ENCODE peak calls at places on chromosomes 2 and 18, in seven cellular contexts. Y, W, K, Q, G, I and S are unnamed samples.

GRCh38 chr2:237558918-237559645 is 7.3 kb upstream of the PRLH start:
- DNase-seq in Y (no peak), W (peak), K (peak), Q (no peak), G (no peak), I (no peak), S (no peak)

GRCh38 chr18:5937086-5937485 is 41.8 kb upstream of the TMEM200C start:
- DNase-seq in Y (no peak), W (no peak), K (no peak), Q (no peak), G (no peak), I (no peak), S (no peak)

GRCh38 chr18:74155276-74155675 is 7.0 kb downstream of the TIMM21 start:
- DNase-seq in Y (no peak), W (peak), K (no peak), Q (no peak), G (no peak), I (no peak), S (no peak)

GRCh38 chr18:56919190-56919589 is 227.7 kb upstream of the BOD1L2 start:
- DNase-seq in Y (peak), W (no peak), K (no peak), Q (no peak), G (no peak), I (no peak), S (no peak)

GRCh38 chr18:24063121-24063731 is 48.7 kb downstream of the TTC39C start:
- DNase-seq in Y (peak), W (peak), K (peak), Q (no peak), G (no peak), I (no peak), S (no peak)

GRCh38 chr2:220269421-220269820 is 642.0 kb downstream of the SLC4A3 start:
- DNase-seq in Y (peak), W (no peak), K (no peak), Q (no peak), G (peak), I (peak), S (no peak)

GRCh38 chr2:105371156-105371555 is 27.7 kb downstream of the FHL2 start:
- DNase-seq in Y (no peak), W (no peak), K (no peak), Q (peak), G (no peak), I (no peak), S (no peak)

GRCh38 chr2:234754126-234754525 is 197.7 kb upstream of the SH3BP4 start:
- DNase-seq in Y (no peak), W (peak), K (no peak), Q (no peak), G (no peak), I (no peak), S (no peak)

GRCh38 chr2:119826370-119826961 is 66.7 kb downstream of the PTPN4 start:
- DNase-seq in Y (peak), W (peak), K (peak), Q (peak), G (peak), I (no peak), S (no peak)

GRCh38 chr2:96344011-96344410 is 8.4 kb downstream of the NCAPH start:
- DNase-seq in Y (no peak), W (peak), K (peak), Q (no peak), G (no peak), I (no peak), S (no peak)

GRCh38 chr2:96341641-96342040 is 6.1 kb downstream of the NCAPH start:
- DNase-seq in Y (no peak), W (no peak), K (no peak), Q (no peak), G (no peak), I (no peak), S (no peak)

GRCh38 chr2:96342085-96342484 is 6.5 kb downstream of the NCAPH start:
- DNase-seq in Y (no peak), W (peak), K (peak), Q (no peak), G (no peak), I (no peak), S (no peak)

GRCh38 chr2:96336873-96337272 is 1.3 kb downstream of the NCAPH start:
- DNase-seq in Y (no peak), W (no peak), K (no peak), Q (no peak), G (no peak), I (no peak), S (no peak)

DNA sequence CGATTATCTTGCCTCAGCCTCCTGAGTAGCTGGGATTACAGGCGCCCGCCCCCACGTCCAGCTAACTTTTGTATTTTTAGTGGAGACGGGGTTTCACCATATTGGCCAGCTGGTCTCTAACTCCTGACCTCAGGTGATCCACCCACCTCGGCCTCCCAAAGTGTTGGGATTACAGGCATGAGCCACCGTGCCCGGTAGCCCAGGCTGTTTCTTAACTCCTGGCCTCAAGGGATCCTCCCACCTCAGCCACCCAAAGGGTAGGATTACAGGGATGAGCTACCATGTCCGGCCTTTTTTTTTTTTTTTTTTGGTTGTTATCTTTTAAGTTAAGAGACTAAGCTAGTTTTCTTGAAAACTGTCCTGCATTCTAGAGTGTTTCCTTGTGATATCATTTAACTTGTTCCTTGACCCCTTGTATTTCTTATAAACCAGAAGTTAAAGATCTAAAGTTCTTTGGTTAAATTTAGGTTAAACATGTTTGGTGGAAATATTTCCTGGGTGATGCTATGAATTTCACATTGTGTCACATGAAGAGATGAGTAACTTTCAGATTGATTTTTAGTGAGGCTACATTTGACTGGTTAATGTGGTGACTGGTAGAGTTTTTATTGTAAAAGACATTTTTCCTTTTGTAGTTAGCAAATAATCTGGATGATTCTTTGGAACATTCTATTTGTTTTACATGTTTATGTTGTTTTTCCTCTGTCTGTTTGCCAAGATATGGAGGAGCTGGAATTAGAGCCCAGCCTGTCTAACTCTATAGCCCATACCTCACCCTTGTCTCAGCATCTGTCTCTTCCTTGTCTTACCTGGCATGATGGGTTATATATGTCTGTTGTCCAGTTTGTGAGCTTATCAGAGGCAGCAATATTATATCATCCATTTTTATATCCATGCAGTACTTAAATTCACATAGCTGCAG is 5.2 kb downstream of the NCAPH start:
- DNase-seq in Y (no peak), W (peak), K (peak), Q (no peak), G (no peak), I (no peak), S (no peak)
- H3K18ac ChIP-seq in Y (no peak), W (no peak), K (no peak), Q (no peak), G (no peak), I (no peak), S (no peak)

DNA sequence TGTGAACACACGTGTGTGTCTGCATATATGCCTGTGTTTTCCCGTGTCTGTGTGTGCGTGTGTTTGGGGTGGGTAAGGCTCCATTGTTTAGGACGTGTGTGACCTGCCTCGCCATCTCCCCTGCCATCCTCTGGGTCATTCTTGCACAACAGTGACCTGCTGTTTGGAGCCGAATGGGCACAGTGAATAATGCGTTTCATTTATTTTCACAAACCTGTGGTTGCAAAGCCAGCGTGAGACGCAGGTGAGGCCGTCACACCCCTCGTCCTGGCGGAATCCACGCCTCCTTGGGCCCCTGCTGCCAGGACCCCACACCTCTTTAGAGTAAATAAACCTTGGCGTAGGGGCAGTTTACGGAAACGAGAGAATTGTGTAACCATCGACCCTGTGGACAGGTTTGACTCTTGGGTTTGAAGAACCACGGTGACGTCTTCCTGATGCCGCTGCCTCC is 80.9 kb downstream of the RTP5 start:
- DNase-seq in Y (no peak), W (no peak), K (no peak), Q (no peak), G (no peak), I (no peak), S (no peak)
- H3K18ac ChIP-seq in Y (no peak), W (no peak), K (no peak), Q (no peak), G (no peak), I (no peak), S (no peak)

DNA sequence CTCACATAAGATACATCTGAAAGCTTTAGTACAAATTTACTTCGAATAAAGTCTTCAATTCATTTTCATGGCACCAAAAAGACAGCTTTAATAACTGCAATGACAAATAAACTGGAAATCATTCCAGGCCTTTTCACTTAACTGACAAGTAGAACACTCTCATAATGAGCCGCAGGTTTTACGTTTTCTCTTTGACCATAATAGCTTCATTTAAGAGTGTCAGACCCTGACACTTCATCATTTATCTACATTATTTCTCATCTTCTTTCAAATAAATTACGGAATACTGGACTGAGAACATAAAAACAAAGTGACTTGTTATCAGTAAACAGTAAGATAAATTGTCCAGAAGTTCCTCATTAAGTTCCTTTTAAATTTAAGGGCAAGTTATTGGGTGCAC is 1252.9 kb upstream of the ACVR2A start:
- DNase-seq in Y (no peak), W (no peak), K (no peak), Q (no peak), G (no peak), I (no peak), S (no peak)
- H3K18ac ChIP-seq in Y (no peak), W (no peak), K (no peak), Q (no peak), G (no peak), I (no peak), S (no peak)

DNA sequence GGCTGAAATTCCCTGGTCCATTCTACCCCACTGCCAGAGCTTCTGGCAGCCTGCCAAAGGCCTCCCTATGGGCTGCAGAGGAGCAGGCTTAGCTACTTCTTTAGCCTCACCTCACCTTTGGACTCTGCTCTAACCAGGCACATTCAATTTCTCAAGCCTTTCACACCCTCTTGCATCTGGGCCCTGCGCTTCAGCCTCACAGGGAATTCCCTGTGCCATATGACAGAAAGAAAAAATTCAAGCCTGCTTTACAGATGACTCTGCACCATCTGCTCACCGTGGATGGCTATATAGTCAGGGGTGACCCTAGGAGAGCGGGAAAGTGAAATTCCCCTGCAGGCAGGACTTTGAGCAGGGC is 62.5 kb downstream of the REEP1 start:
- DNase-seq in Y (no peak), W (peak), K (peak), Q (peak), G (no peak), I (no peak), S (no peak)
- H3K18ac ChIP-seq in Y (no peak), W (no peak), K (no peak), Q (no peak), G (no peak), I (no peak), S (peak)

GRCh38 chr2:2095360-2096093 is 235.5 kb downstream of the MYT1L start:
- DNase-seq in Y (no peak), W (no peak), K (no peak), Q (no peak), G (no peak), I (no peak), S (no peak)
- H3K18ac ChIP-seq in Y (no peak), W (no peak), K (no peak), Q (no peak), G (no peak), I (no peak), S (no peak)

DNA sequence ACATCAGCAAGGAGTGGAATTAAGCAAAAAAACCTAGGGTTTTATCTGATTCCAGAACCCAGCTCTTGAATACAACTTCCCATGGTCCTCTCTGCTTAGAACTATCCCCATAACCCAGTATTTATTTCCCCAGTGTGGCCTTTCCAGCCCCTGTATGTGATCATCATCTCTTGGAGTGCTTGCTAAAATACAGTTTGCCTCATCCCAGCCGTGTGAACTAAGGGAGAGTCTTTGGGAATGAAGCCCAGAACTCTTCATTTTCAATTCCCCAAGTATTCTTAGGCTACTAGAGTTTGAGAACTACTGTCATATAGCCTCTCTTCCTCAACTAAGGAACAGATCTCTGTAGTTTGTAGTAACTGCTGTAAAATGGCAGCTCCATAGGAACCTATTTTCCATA is 173.1 kb downstream of the LCLAT1 start:
- DNase-seq in Y (no peak), W (no peak), K (no peak), Q (no peak), G (no peak), I (no peak), S (no peak)
- H3K18ac ChIP-seq in Y (no peak), W (no peak), K (no peak), Q (no peak), G (no peak), I (no peak), S (no peak)

GRCh38 chr2:231361701-231362588 is 33.6 kb upstream of the B3GNT7 start:
- DNase-seq in Y (peak), W (no peak), K (no peak), Q (no peak), G (no peak), I (no peak), S (no peak)
- H3K18ac ChIP-seq in Y (no peak), W (no peak), K (no peak), Q (no peak), G (no peak), I (peak), S (no peak)

GRCh38 chr2:3459185-3460015 is 59.9 kb downstream of the ADI1 start:
- DNase-seq in Y (no peak), W (no peak), K (no peak), Q (no peak), G (no peak), I (peak), S (no peak)
- H3K18ac ChIP-seq in Y (no peak), W (no peak), K (no peak), Q (no peak), G (peak), I (no peak), S (no peak)

GRCh38 chr2:149617476-149617875 is 29.9 kb upstream of the MMADHC start:
- DNase-seq in Y (no peak), W (peak), K (no peak), Q (no peak), G (no peak), I (no peak), S (no peak)

GRCh38 chr2:149612122-149612521 is 24.5 kb upstream of the MMADHC start:
- DNase-seq in Y (no peak), W (peak), K (no peak), Q (no peak), G (no peak), I (no peak), S (no peak)

GRCh38 chr2:149611100-149611820 is 23.7 kb upstream of the MMADHC start:
- DNase-seq in Y (peak), W (no peak), K (peak), Q (no peak), G (no peak), I (peak), S (no peak)

GRCh38 chr2:149617057-149617456 is 29.5 kb upstream of the MMADHC start:
- DNase-seq in Y (no peak), W (no peak), K (no peak), Q (no peak), G (no peak), I (no peak), S (no peak)

GRCh38 chr2:149613712-149614111 is 26.1 kb upstream of the MMADHC start:
- DNase-seq in Y (no peak), W (peak), K (peak), Q (no peak), G (no peak), I (no peak), S (no peak)
- H3K18ac ChIP-seq in Y (no peak), W (peak), K (no peak), Q (no peak), G (no peak), I (no peak), S (no peak)

DNA sequence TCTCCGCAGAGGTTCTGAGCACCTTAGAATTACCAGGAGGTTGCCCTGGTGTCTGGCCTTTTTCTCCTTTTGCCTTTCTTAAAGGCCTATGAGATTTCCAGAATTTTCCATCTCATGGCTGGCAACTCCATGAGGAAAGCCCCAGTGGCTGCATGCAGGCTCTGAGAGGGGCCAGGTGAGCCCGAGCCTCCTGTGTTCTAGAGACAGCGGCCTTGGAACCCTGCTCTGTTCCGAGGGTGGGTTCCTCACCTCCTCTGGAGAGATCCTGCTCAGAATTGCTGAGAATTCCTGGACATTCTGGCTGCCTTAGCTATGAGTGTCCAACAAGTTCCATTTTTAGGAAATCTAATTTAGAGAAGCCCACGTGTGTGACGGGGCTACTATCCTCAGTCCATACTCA is 35.7 kb upstream of the HPCAL1 start:
- DNase-seq in Y (no peak), W (no peak), K (no peak), Q (no peak), G (no peak), I (no peak), S (no peak)
- H3K18ac ChIP-seq in Y (no peak), W (no peak), K (no peak), Q (no peak), G (no peak), I (no peak), S (no peak)